ENCODE peak calls at places on chromosomes 1 and 21, in ten cellular contexts. One of them, this sample, is unnamed.

GRCh38 chr1:178258521-178258920 is 164.6 kb downstream of the RASAL2 start:
- DNase-seq in activated T-cell treated with anti-CD3 and anti-CD28 coated beads for 24 hours: no peak
- DNase-seq in endothelial cell of umbilical vein: no peak
- DNase-seq in stimulated activated CD4-positive, alpha-beta T cell treated with anti-CD3 and anti-CD28 coated beads, Interleukin-4, amount 100 ng/mL, for 4 hours: no peak
- DNase-seq in NCI-H460: no peak
- DNase-seq in activated CD8-positive, alpha-beta memory T cell treated with anti-CD3 and anti-CD28 coated beads for 1 hour: no peak
- DNase-seq in Daoy: no peak
- DNase-seq in bronchial epithelial cell: no peak
- DNase-seq in epithelial cell of esophagus: no peak
- DNase-seq in effector CD4-positive, alpha-beta T cell: no peak
- DNase-seq in this sample: no peak

GRCh38 chr1:242025681-242026080 is 26.8 kb upstream of the MAP1LC3C start:
- DNase-seq in activated T-cell treated with anti-CD3 and anti-CD28 coated beads for 24 hours: no peak
- DNase-seq in endothelial cell of umbilical vein: no peak
- DNase-seq in stimulated activated CD4-positive, alpha-beta T cell treated with anti-CD3 and anti-CD28 coated beads, Interleukin-4, amount 100 ng/mL, for 4 hours: no peak
- DNase-seq in NCI-H460: no peak
- DNase-seq in activated CD8-positive, alpha-beta memory T cell treated with anti-CD3 and anti-CD28 coated beads for 1 hour: no peak
- DNase-seq in Daoy: no peak
- DNase-seq in bronchial epithelial cell: no peak
- DNase-seq in epithelial cell of esophagus: no peak
- DNase-seq in effector CD4-positive, alpha-beta T cell: no peak
- DNase-seq in this sample: no peak

GRCh38 chr1:180912211-180912800 is 391 bp upstream of the KIAA1614 start:
- DNase-seq in activated T-cell treated with anti-CD3 and anti-CD28 coated beads for 24 hours: no peak
- DNase-seq in endothelial cell of umbilical vein: no peak
- DNase-seq in stimulated activated CD4-positive, alpha-beta T cell treated with anti-CD3 and anti-CD28 coated beads, Interleukin-4, amount 100 ng/mL, for 4 hours: no peak
- DNase-seq in NCI-H460: no peak
- DNase-seq in activated CD8-positive, alpha-beta memory T cell treated with anti-CD3 and anti-CD28 coated beads for 1 hour: no peak
- DNase-seq in Daoy: peak
- DNase-seq in bronchial epithelial cell: no peak
- DNase-seq in epithelial cell of esophagus: peak
- DNase-seq in effector CD4-positive, alpha-beta T cell: no peak
- DNase-seq in this sample: peak

GRCh38 chr1:207397525-207397926 is 56.6 kb upstream of the CR2 start:
- DNase-seq in activated T-cell treated with anti-CD3 and anti-CD28 coated beads for 24 hours: no peak
- DNase-seq in endothelial cell of umbilical vein: no peak
- DNase-seq in stimulated activated CD4-positive, alpha-beta T cell treated with anti-CD3 and anti-CD28 coated beads, Interleukin-4, amount 100 ng/mL, for 4 hours: no peak
- DNase-seq in NCI-H460: no peak
- DNase-seq in activated CD8-positive, alpha-beta memory T cell treated with anti-CD3 and anti-CD28 coated beads for 1 hour: no peak
- DNase-seq in Daoy: no peak
- DNase-seq in bronchial epithelial cell: no peak
- DNase-seq in epithelial cell of esophagus: no peak
- DNase-seq in effector CD4-positive, alpha-beta T cell: no peak
- DNase-seq in this sample: peak

GRCh38 chr21:35686156-35686555 is 374.2 kb downstream of the SETD4 start:
- DNase-seq in activated T-cell treated with anti-CD3 and anti-CD28 coated beads for 24 hours: no peak
- DNase-seq in endothelial cell of umbilical vein: no peak
- DNase-seq in stimulated activated CD4-positive, alpha-beta T cell treated with anti-CD3 and anti-CD28 coated beads, Interleukin-4, amount 100 ng/mL, for 4 hours: no peak
- DNase-seq in NCI-H460: no peak
- DNase-seq in activated CD8-positive, alpha-beta memory T cell treated with anti-CD3 and anti-CD28 coated beads for 1 hour: no peak
- DNase-seq in Daoy: no peak
- DNase-seq in bronchial epithelial cell: no peak
- DNase-seq in epithelial cell of esophagus: no peak
- DNase-seq in effector CD4-positive, alpha-beta T cell: no peak
- DNase-seq in this sample: no peak

GRCh38 chr1:52435211-52435610 is 30.8 kb downstream of the PRPF38A start:
- DNase-seq in activated T-cell treated with anti-CD3 and anti-CD28 coated beads for 24 hours: no peak
- DNase-seq in endothelial cell of umbilical vein: no peak
- DNase-seq in stimulated activated CD4-positive, alpha-beta T cell treated with anti-CD3 and anti-CD28 coated beads, Interleukin-4, amount 100 ng/mL, for 4 hours: no peak
- DNase-seq in NCI-H460: no peak
- DNase-seq in activated CD8-positive, alpha-beta memory T cell treated with anti-CD3 and anti-CD28 coated beads for 1 hour: no peak
- DNase-seq in Daoy: no peak
- DNase-seq in bronchial epithelial cell: no peak
- DNase-seq in epithelial cell of esophagus: no peak
- DNase-seq in effector CD4-positive, alpha-beta T cell: no peak
- DNase-seq in this sample: no peak

GRCh38 chr1:226609836-226610455 is 61.4 kb downstream of the STUM start:
- DNase-seq in activated T-cell treated with anti-CD3 and anti-CD28 coated beads for 24 hours: no peak
- DNase-seq in endothelial cell of umbilical vein: no peak
- DNase-seq in stimulated activated CD4-positive, alpha-beta T cell treated with anti-CD3 and anti-CD28 coated beads, Interleukin-4, amount 100 ng/mL, for 4 hours: no peak
- DNase-seq in NCI-H460: no peak
- DNase-seq in activated CD8-positive, alpha-beta memory T cell treated with anti-CD3 and anti-CD28 coated beads for 1 hour: no peak
- DNase-seq in Daoy: no peak
- DNase-seq in bronchial epithelial cell: no peak
- DNase-seq in epithelial cell of esophagus: no peak
- DNase-seq in effector CD4-positive, alpha-beta T cell: no peak
- DNase-seq in this sample: no peak

GRCh38 chr1:17005365-17005740 is 6.4 kb downstream of the ATP13A2 start:
- DNase-seq in activated T-cell treated with anti-CD3 and anti-CD28 coated beads for 24 hours: no peak
- DNase-seq in endothelial cell of umbilical vein: no peak
- DNase-seq in stimulated activated CD4-positive, alpha-beta T cell treated with anti-CD3 and anti-CD28 coated beads, Interleukin-4, amount 100 ng/mL, for 4 hours: no peak
- DNase-seq in NCI-H460: no peak
- DNase-seq in activated CD8-positive, alpha-beta memory T cell treated with anti-CD3 and anti-CD28 coated beads for 1 hour: no peak
- DNase-seq in Daoy: no peak
- DNase-seq in bronchial epithelial cell: no peak
- DNase-seq in epithelial cell of esophagus: no peak
- DNase-seq in effector CD4-positive, alpha-beta T cell: no peak
- DNase-seq in this sample: no peak

GRCh38 chr1:64006276-64007051 is 197.0 kb upstream of the UBE2U start:
- DNase-seq in activated T-cell treated with anti-CD3 and anti-CD28 coated beads for 24 hours: no peak
- DNase-seq in endothelial cell of umbilical vein: peak
- DNase-seq in stimulated activated CD4-positive, alpha-beta T cell treated with anti-CD3 and anti-CD28 coated beads, Interleukin-4, amount 100 ng/mL, for 4 hours: no peak
- DNase-seq in NCI-H460: no peak
- DNase-seq in activated CD8-positive, alpha-beta memory T cell treated with anti-CD3 and anti-CD28 coated beads for 1 hour: no peak
- DNase-seq in Daoy: peak
- DNase-seq in bronchial epithelial cell: peak
- DNase-seq in epithelial cell of esophagus: peak
- DNase-seq in effector CD4-positive, alpha-beta T cell: no peak
- DNase-seq in this sample: no peak

GRCh38 chr1:97797403-97798183 is 123.2 kb downstream of the DPYD start:
- DNase-seq in activated T-cell treated with anti-CD3 and anti-CD28 coated beads for 24 hours: no peak
- DNase-seq in endothelial cell of umbilical vein: peak
- DNase-seq in stimulated activated CD4-positive, alpha-beta T cell treated with anti-CD3 and anti-CD28 coated beads, Interleukin-4, amount 100 ng/mL, for 4 hours: no peak
- DNase-seq in NCI-H460: no peak
- DNase-seq in activated CD8-positive, alpha-beta memory T cell treated with anti-CD3 and anti-CD28 coated beads for 1 hour: no peak
- DNase-seq in Daoy: no peak
- DNase-seq in bronchial epithelial cell: no peak
- DNase-seq in epithelial cell of esophagus: no peak
- DNase-seq in effector CD4-positive, alpha-beta T cell: no peak
- DNase-seq in this sample: no peak

GRCh38 chr1:44677201-44677520 is 2.6 kb downstream of the ARMH1 start:
- DNase-seq in activated T-cell treated with anti-CD3 and anti-CD28 coated beads for 24 hours: no peak
- DNase-seq in endothelial cell of umbilical vein: peak
- DNase-seq in stimulated activated CD4-positive, alpha-beta T cell treated with anti-CD3 and anti-CD28 coated beads, Interleukin-4, amount 100 ng/mL, for 4 hours: no peak
- DNase-seq in NCI-H460: no peak
- DNase-seq in activated CD8-positive, alpha-beta memory T cell treated with anti-CD3 and anti-CD28 coated beads for 1 hour: no peak
- DNase-seq in Daoy: peak
- DNase-seq in bronchial epithelial cell: peak
- DNase-seq in epithelial cell of esophagus: peak
- DNase-seq in effector CD4-positive, alpha-beta T cell: no peak
- DNase-seq in this sample: no peak

GRCh38 chr1:32126770-32127169 is 18.9 kb downstream of the KPNA6 start:
- DNase-seq in activated T-cell treated with anti-CD3 and anti-CD28 coated beads for 24 hours: no peak
- DNase-seq in endothelial cell of umbilical vein: no peak
- DNase-seq in stimulated activated CD4-positive, alpha-beta T cell treated with anti-CD3 and anti-CD28 coated beads, Interleukin-4, amount 100 ng/mL, for 4 hours: no peak
- DNase-seq in NCI-H460: no peak
- DNase-seq in activated CD8-positive, alpha-beta memory T cell treated with anti-CD3 and anti-CD28 coated beads for 1 hour: no peak
- DNase-seq in Daoy: no peak
- DNase-seq in bronchial epithelial cell: no peak
- DNase-seq in epithelial cell of esophagus: no peak
- DNase-seq in effector CD4-positive, alpha-beta T cell: no peak
- DNase-seq in this sample: no peak

GRCh38 chr1:30085814-30086770 is 637.3 kb downstream of the MATN1 start:
- DNase-seq in activated T-cell treated with anti-CD3 and anti-CD28 coated beads for 24 hours: no peak
- DNase-seq in endothelial cell of umbilical vein: peak
- DNase-seq in stimulated activated CD4-positive, alpha-beta T cell treated with anti-CD3 and anti-CD28 coated beads, Interleukin-4, amount 100 ng/mL, for 4 hours: no peak
- DNase-seq in NCI-H460: no peak
- DNase-seq in activated CD8-positive, alpha-beta memory T cell treated with anti-CD3 and anti-CD28 coated beads for 1 hour: no peak
- DNase-seq in Daoy: peak
- DNase-seq in bronchial epithelial cell: no peak
- DNase-seq in epithelial cell of esophagus: no peak
- DNase-seq in effector CD4-positive, alpha-beta T cell: no peak
- DNase-seq in this sample: peak

GRCh38 chr1:24526045-24526444 is 23.4 kb downstream of the RCAN3 start:
- DNase-seq in activated T-cell treated with anti-CD3 and anti-CD28 coated beads for 24 hours: no peak
- DNase-seq in endothelial cell of umbilical vein: no peak
- DNase-seq in stimulated activated CD4-positive, alpha-beta T cell treated with anti-CD3 and anti-CD28 coated beads, Interleukin-4, amount 100 ng/mL, for 4 hours: no peak
- DNase-seq in NCI-H460: no peak
- DNase-seq in activated CD8-positive, alpha-beta memory T cell treated with anti-CD3 and anti-CD28 coated beads for 1 hour: no peak
- DNase-seq in Daoy: no peak
- DNase-seq in bronchial epithelial cell: no peak
- DNase-seq in epithelial cell of esophagus: no peak
- DNase-seq in effector CD4-positive, alpha-beta T cell: no peak
- DNase-seq in this sample: no peak

GRCh38 chr1:15788624-15789301 is 18.7 kb downstream of the UQCRHL start:
- DNase-seq in activated T-cell treated with anti-CD3 and anti-CD28 coated beads for 24 hours: no peak
- DNase-seq in endothelial cell of umbilical vein: peak
- DNase-seq in stimulated activated CD4-positive, alpha-beta T cell treated with anti-CD3 and anti-CD28 coated beads, Interleukin-4, amount 100 ng/mL, for 4 hours: no peak
- DNase-seq in NCI-H460: no peak
- DNase-seq in activated CD8-positive, alpha-beta memory T cell treated with anti-CD3 and anti-CD28 coated beads for 1 hour: no peak
- DNase-seq in Daoy: peak
- DNase-seq in bronchial epithelial cell: peak
- DNase-seq in epithelial cell of esophagus: peak
- DNase-seq in effector CD4-positive, alpha-beta T cell: no peak
- DNase-seq in this sample: no peak

GRCh38 chr1:110485725-110486124 is 33.2 kb downstream of the KCNA10 start:
- DNase-seq in activated T-cell treated with anti-CD3 and anti-CD28 coated beads for 24 hours: no peak
- DNase-seq in endothelial cell of umbilical vein: no peak
- DNase-seq in stimulated activated CD4-positive, alpha-beta T cell treated with anti-CD3 and anti-CD28 coated beads, Interleukin-4, amount 100 ng/mL, for 4 hours: no peak
- DNase-seq in NCI-H460: no peak
- DNase-seq in activated CD8-positive, alpha-beta memory T cell treated with anti-CD3 and anti-CD28 coated beads for 1 hour: no peak
- DNase-seq in Daoy: no peak
- DNase-seq in bronchial epithelial cell: no peak
- DNase-seq in epithelial cell of esophagus: no peak
- DNase-seq in effector CD4-positive, alpha-beta T cell: no peak
- DNase-seq in this sample: no peak

GRCh38 chr1:59767119-59767518 is 47.6 kb upstream of the HOOK1 start:
- DNase-seq in activated T-cell treated with anti-CD3 and anti-CD28 coated beads for 24 hours: no peak
- DNase-seq in endothelial cell of umbilical vein: peak
- DNase-seq in stimulated activated CD4-positive, alpha-beta T cell treated with anti-CD3 and anti-CD28 coated beads, Interleukin-4, amount 100 ng/mL, for 4 hours: no peak
- DNase-seq in NCI-H460: no peak
- DNase-seq in activated CD8-positive, alpha-beta memory T cell treated with anti-CD3 and anti-CD28 coated beads for 1 hour: no peak
- DNase-seq in Daoy: no peak
- DNase-seq in bronchial epithelial cell: peak
- DNase-seq in epithelial cell of esophagus: peak
- DNase-seq in effector CD4-positive, alpha-beta T cell: no peak
- DNase-seq in this sample: no peak

GRCh38 chr1:202593845-202594244 is 116.4 kb downstream of the SYT2 start:
- DNase-seq in activated T-cell treated with anti-CD3 and anti-CD28 coated beads for 24 hours: no peak
- DNase-seq in endothelial cell of umbilical vein: no peak
- DNase-seq in stimulated activated CD4-positive, alpha-beta T cell treated with anti-CD3 and anti-CD28 coated beads, Interleukin-4, amount 100 ng/mL, for 4 hours: no peak
- DNase-seq in NCI-H460: no peak
- DNase-seq in activated CD8-positive, alpha-beta memory T cell treated with anti-CD3 and anti-CD28 coated beads for 1 hour: no peak
- DNase-seq in Daoy: peak
- DNase-seq in bronchial epithelial cell: peak
- DNase-seq in epithelial cell of esophagus: peak
- DNase-seq in effector CD4-positive, alpha-beta T cell: no peak
- DNase-seq in this sample: no peak

GRCh38 chr1:77416692-77417450 is 135.1 kb downstream of the AK5 start:
- DNase-seq in activated T-cell treated with anti-CD3 and anti-CD28 coated beads for 24 hours: no peak
- DNase-seq in endothelial cell of umbilical vein: peak
- DNase-seq in stimulated activated CD4-positive, alpha-beta T cell treated with anti-CD3 and anti-CD28 coated beads, Interleukin-4, amount 100 ng/mL, for 4 hours: no peak
- DNase-seq in NCI-H460: peak
- DNase-seq in activated CD8-positive, alpha-beta memory T cell treated with anti-CD3 and anti-CD28 coated beads for 1 hour: no peak
- DNase-seq in Daoy: peak
- DNase-seq in bronchial epithelial cell: peak
- DNase-seq in epithelial cell of esophagus: peak
- DNase-seq in effector CD4-positive, alpha-beta T cell: no peak
- DNase-seq in this sample: no peak

GRCh38 chr1:54474500-54475235 is 68.5 kb upstream of the SSBP3 start:
- DNase-seq in activated T-cell treated with anti-CD3 and anti-CD28 coated beads for 24 hours: no peak
- DNase-seq in endothelial cell of umbilical vein: no peak
- DNase-seq in stimulated activated CD4-positive, alpha-beta T cell treated with anti-CD3 and anti-CD28 coated beads, Interleukin-4, amount 100 ng/mL, for 4 hours: peak
- DNase-seq in NCI-H460: no peak
- DNase-seq in activated CD8-positive, alpha-beta memory T cell treated with anti-CD3 and anti-CD28 coated beads for 1 hour: no peak
- DNase-seq in Daoy: no peak
- DNase-seq in bronchial epithelial cell: no peak
- DNase-seq in epithelial cell of esophagus: no peak
- DNase-seq in effector CD4-positive, alpha-beta T cell: no peak
- DNase-seq in this sample: peak